ENCODE peak calls at places on chromosomes 12 and 14, in ten cellular contexts. One of them, this sample, is unnamed.

GRCh38 chr14:72864712-72865365 is 29.1 kb downstream of the DPF3 start:
- DNase-seq in AG20443: no peak
- DNase-seq in amniotic epithelial cell: peak
- DNase-seq in NCI-H1436: no peak
- DNase-seq in GM10248: no peak
- DNase-seq in PC-3: no peak
- DNase-seq in left cardiac atrium: no peak
- DNase-seq in ovary: no peak
- DNase-seq in psoas muscle: no peak
- DNase-seq in effector CD4-positive, alpha-beta T cell: no peak
- DNase-seq in this sample: no peak

GRCh38 chr12:110198386-110198785 is 74.2 kb downstream of the IFT81 start:
- DNase-seq in effector CD4-positive, alpha-beta T cell: no peak
- DNase-seq in left cardiac atrium: no peak
- DNase-seq in PC-3: no peak
- DNase-seq in psoas muscle: no peak
- DNase-seq in GM10248: no peak
- DNase-seq in AG20443: no peak
- DNase-seq in amniotic epithelial cell: peak
- DNase-seq in ovary: no peak
- DNase-seq in NCI-H1436: no peak
- DNase-seq in this sample: no peak

GRCh38 chr14:101072531-101072930 is 169.0 kb upstream of the RTL1 start:
- DNase-seq in left cardiac atrium: no peak
- DNase-seq in psoas muscle: no peak
- DNase-seq in effector CD4-positive, alpha-beta T cell: no peak
- DNase-seq in GM10248: no peak
- DNase-seq in AG20443: no peak
- DNase-seq in PC-3: peak
- DNase-seq in NCI-H1436: no peak
- DNase-seq in ovary: no peak
- DNase-seq in amniotic epithelial cell: peak
- DNase-seq in this sample: no peak

GRCh38 chr14:74932401-74932901 is 9.4 kb upstream of the RPS6KL1 start:
- DNase-seq in NCI-H1436: no peak
- DNase-seq in ovary: no peak
- DNase-seq in amniotic epithelial cell: no peak
- DNase-seq in left cardiac atrium: no peak
- DNase-seq in GM10248: no peak
- DNase-seq in psoas muscle: peak
- DNase-seq in PC-3: peak
- DNase-seq in AG20443: no peak
- DNase-seq in effector CD4-positive, alpha-beta T cell: no peak
- DNase-seq in this sample: no peak

GRCh38 chr12:104507672-104508071 is 50.9 kb downstream of the CHST11 start:
- DNase-seq in ovary: no peak
- DNase-seq in PC-3: no peak
- DNase-seq in AG20443: no peak
- DNase-seq in effector CD4-positive, alpha-beta T cell: no peak
- DNase-seq in GM10248: no peak
- DNase-seq in psoas muscle: no peak
- DNase-seq in left cardiac atrium: no peak
- DNase-seq in NCI-H1436: no peak
- DNase-seq in amniotic epithelial cell: no peak
- DNase-seq in this sample: no peak

GRCh38 chr12:17076335-17076734 is 470.4 kb upstream of the LMO3 start:
- DNase-seq in psoas muscle: no peak
- DNase-seq in left cardiac atrium: no peak
- DNase-seq in amniotic epithelial cell: no peak
- DNase-seq in GM10248: no peak
- DNase-seq in PC-3: peak
- DNase-seq in NCI-H1436: no peak
- DNase-seq in effector CD4-positive, alpha-beta T cell: no peak
- DNase-seq in AG20443: no peak
- DNase-seq in ovary: no peak
- DNase-seq in this sample: no peak

GRCh38 chr12:44259890-44260289 is 424.0 kb downstream of the TMEM117 start:
- DNase-seq in GM10248: no peak
- DNase-seq in NCI-H1436: no peak
- DNase-seq in amniotic epithelial cell: no peak
- DNase-seq in PC-3: no peak
- DNase-seq in effector CD4-positive, alpha-beta T cell: no peak
- DNase-seq in ovary: no peak
- DNase-seq in left cardiac atrium: no peak
- DNase-seq in psoas muscle: no peak
- DNase-seq in AG20443: no peak
- DNase-seq in this sample: no peak

GRCh38 chr14:38404616-38405015 is 148.7 kb upstream of the CLEC14A start:
- DNase-seq in effector CD4-positive, alpha-beta T cell: no peak
- DNase-seq in AG20443: peak
- DNase-seq in psoas muscle: no peak
- DNase-seq in amniotic epithelial cell: no peak
- DNase-seq in left cardiac atrium: no peak
- DNase-seq in GM10248: no peak
- DNase-seq in ovary: no peak
- DNase-seq in NCI-H1436: no peak
- DNase-seq in PC-3: peak
- DNase-seq in this sample: no peak

GRCh38 chr12:119665164-119665929 is 2.6 kb upstream of the PRKAB1 start:
- DNase-seq in psoas muscle: no peak
- DNase-seq in ovary: no peak
- DNase-seq in GM10248: no peak
- DNase-seq in NCI-H1436: no peak
- DNase-seq in amniotic epithelial cell: peak
- DNase-seq in PC-3: no peak
- DNase-seq in effector CD4-positive, alpha-beta T cell: no peak
- DNase-seq in left cardiac atrium: no peak
- DNase-seq in AG20443: no peak
- DNase-seq in this sample: no peak

GRCh38 chr14:67397536-67397935 is 14.4 kb downstream of the PLEK2 start:
- DNase-seq in psoas muscle: no peak
- DNase-seq in NCI-H1436: no peak
- DNase-seq in AG20443: no peak
- DNase-seq in amniotic epithelial cell: no peak
- DNase-seq in GM10248: no peak
- DNase-seq in effector CD4-positive, alpha-beta T cell: no peak
- DNase-seq in PC-3: no peak
- DNase-seq in left cardiac atrium: no peak
- DNase-seq in ovary: no peak
- DNase-seq in this sample: no peak

GRCh38 chr12:96073346-96074336 is 38.3 kb upstream of the LTA4H start:
- DNase-seq in PC-3: peak
- DNase-seq in ovary: no peak
- DNase-seq in GM10248: no peak
- DNase-seq in NCI-H1436: no peak
- DNase-seq in AG20443: no peak
- DNase-seq in left cardiac atrium: no peak
- DNase-seq in amniotic epithelial cell: no peak
- DNase-seq in psoas muscle: no peak
- DNase-seq in effector CD4-positive, alpha-beta T cell: no peak
- DNase-seq in this sample: no peak

GRCh38 chr14:92173668-92174067 is 51.9 kb downstream of the CPSF2 start:
- DNase-seq in left cardiac atrium: no peak
- DNase-seq in psoas muscle: no peak
- DNase-seq in effector CD4-positive, alpha-beta T cell: no peak
- DNase-seq in GM10248: no peak
- DNase-seq in ovary: no peak
- DNase-seq in NCI-H1436: no peak
- DNase-seq in AG20443: peak
- DNase-seq in amniotic epithelial cell: peak
- DNase-seq in PC-3: no peak
- DNase-seq in this sample: no peak

GRCh38 chr14:77037338-77037782 is 8.9 kb upstream of the IRF2BPL start:
- DNase-seq in amniotic epithelial cell: no peak
- DNase-seq in effector CD4-positive, alpha-beta T cell: no peak
- DNase-seq in PC-3: no peak
- DNase-seq in ovary: no peak
- DNase-seq in psoas muscle: no peak
- DNase-seq in GM10248: no peak
- DNase-seq in NCI-H1436: peak
- DNase-seq in AG20443: no peak
- DNase-seq in left cardiac atrium: no peak
- DNase-seq in this sample: no peak

GRCh38 chr12:123714302-123714627 is 2.1 kb downstream of the ATP6V0A2 start:
- DNase-seq in ovary: no peak
- DNase-seq in psoas muscle: no peak
- DNase-seq in NCI-H1436: no peak
- DNase-seq in AG20443: no peak
- DNase-seq in amniotic epithelial cell: no peak
- DNase-seq in GM10248: peak
- DNase-seq in left cardiac atrium: no peak
- DNase-seq in effector CD4-positive, alpha-beta T cell: no peak
- DNase-seq in PC-3: no peak
- DNase-seq in this sample: no peak

GRCh38 chr14:90354551-90355298 is 23.0 kb upstream of the NRDE2 start:
- DNase-seq in amniotic epithelial cell: peak
- DNase-seq in effector CD4-positive, alpha-beta T cell: no peak
- DNase-seq in left cardiac atrium: peak
- DNase-seq in GM10248: no peak
- DNase-seq in AG20443: no peak
- DNase-seq in ovary: no peak
- DNase-seq in psoas muscle: no peak
- DNase-seq in NCI-H1436: no peak
- DNase-seq in PC-3: no peak
- DNase-seq in this sample: no peak

GRCh38 chr14:52738409-52738808 is 8.4 kb downstream of the STYX start:
- DNase-seq in amniotic epithelial cell: no peak
- DNase-seq in PC-3: no peak
- DNase-seq in effector CD4-positive, alpha-beta T cell: no peak
- DNase-seq in AG20443: no peak
- DNase-seq in ovary: no peak
- DNase-seq in psoas muscle: no peak
- DNase-seq in left cardiac atrium: no peak
- DNase-seq in NCI-H1436: no peak
- DNase-seq in GM10248: no peak
- DNase-seq in this sample: no peak

GRCh38 chr14:104284636-104285482 is 146.5 kb downstream of the KIF26A start:
- DNase-seq in AG20443: no peak
- DNase-seq in ovary: peak
- DNase-seq in GM10248: no peak
- DNase-seq in PC-3: no peak
- DNase-seq in amniotic epithelial cell: no peak
- DNase-seq in NCI-H1436: no peak
- DNase-seq in psoas muscle: peak
- DNase-seq in effector CD4-positive, alpha-beta T cell: no peak
- DNase-seq in left cardiac atrium: peak
- DNase-seq in this sample: no peak

GRCh38 chr12:57280234-57281062 is 29.5 kb upstream of the STAC3 start:
- DNase-seq in effector CD4-positive, alpha-beta T cell: peak
- DNase-seq in GM10248: peak
- DNase-seq in ovary: no peak
- DNase-seq in amniotic epithelial cell: peak
- DNase-seq in psoas muscle: no peak
- DNase-seq in AG20443: peak
- DNase-seq in NCI-H1436: no peak
- DNase-seq in left cardiac atrium: no peak
- DNase-seq in PC-3: peak
- DNase-seq in this sample: peak

GRCh38 chr12:130334937-130335336 is 2.8 kb upstream of the PIWIL1 start:
- DNase-seq in amniotic epithelial cell: no peak
- DNase-seq in AG20443: no peak
- DNase-seq in ovary: no peak
- DNase-seq in psoas muscle: no peak
- DNase-seq in effector CD4-positive, alpha-beta T cell: no peak
- DNase-seq in left cardiac atrium: no peak
- DNase-seq in PC-3: no peak
- DNase-seq in GM10248: no peak
- DNase-seq in NCI-H1436: no peak
- DNase-seq in this sample: no peak

GRCh38 chr14:64683264-64683663 is 21.0 kb upstream of the PLEKHG3 start:
- DNase-seq in AG20443: no peak
- DNase-seq in left cardiac atrium: no peak
- DNase-seq in GM10248: no peak
- DNase-seq in psoas muscle: no peak
- DNase-seq in ovary: peak
- DNase-seq in amniotic epithelial cell: no peak
- DNase-seq in NCI-H1436: no peak
- DNase-seq in PC-3: no peak
- DNase-seq in effector CD4-positive, alpha-beta T cell: no peak
- DNase-seq in this sample: no peak

GRCh38 chr12:122961551-122962329 is 4.5 kb downstream of the ABCB9 start:
- DNase-seq in ovary: no peak
- DNase-seq in AG20443: no peak
- DNase-seq in GM10248: no peak
- DNase-seq in effector CD4-positive, alpha-beta T cell: no peak
- DNase-seq in NCI-H1436: peak
- DNase-seq in left cardiac atrium: no peak
- DNase-seq in amniotic epithelial cell: peak
- DNase-seq in PC-3: no peak
- DNase-seq in psoas muscle: no peak
- DNase-seq in this sample: no peak

GRCh38 chr14:104545151-104545931 is 34.2 kb upstream of the C14orf180 start:
- DNase-seq in effector CD4-positive, alpha-beta T cell: no peak
- DNase-seq in PC-3: no peak
- DNase-seq in AG20443: no peak
- DNase-seq in psoas muscle: no peak
- DNase-seq in GM10248: no peak
- DNase-seq in left cardiac atrium: peak
- DNase-seq in ovary: no peak
- DNase-seq in amniotic epithelial cell: no peak
- DNase-seq in NCI-H1436: no peak
- DNase-seq in this sample: no peak

GRCh38 chr14:68656452-68656851 is 136.4 kb downstream of the ZFP36L1 start:
- DNase-seq in PC-3: no peak
- DNase-seq in GM10248: no peak
- DNase-seq in psoas muscle: no peak
- DNase-seq in ovary: no peak
- DNase-seq in amniotic epithelial cell: no peak
- DNase-seq in left cardiac atrium: no peak
- DNase-seq in NCI-H1436: no peak
- DNase-seq in effector CD4-positive, alpha-beta T cell: no peak
- DNase-seq in AG20443: no peak
- DNase-seq in this sample: no peak

GRCh38 chr14:28765169-28765906 is 1.2 kb upstream of the FOXG1 start:
- DNase-seq in psoas muscle: no peak
- DNase-seq in left cardiac atrium: no peak
- DNase-seq in ovary: no peak
- DNase-seq in PC-3: no peak
- DNase-seq in GM10248: no peak
- DNase-seq in effector CD4-positive, alpha-beta T cell: no peak
- DNase-seq in AG20443: no peak
- DNase-seq in NCI-H1436: no peak
- DNase-seq in amniotic epithelial cell: no peak
- DNase-seq in this sample: no peak

GRCh38 chr14:34837801-34838322 is 37.3 kb downstream of the BAZ1A start:
- DNase-seq in effector CD4-positive, alpha-beta T cell: no peak
- DNase-seq in amniotic epithelial cell: no peak
- DNase-seq in ovary: no peak
- DNase-seq in NCI-H1436: no peak
- DNase-seq in AG20443: no peak
- DNase-seq in GM10248: no peak
- DNase-seq in PC-3: peak
- DNase-seq in left cardiac atrium: no peak
- DNase-seq in psoas muscle: no peak
- DNase-seq in this sample: no peak

GRCh38 chr14:34797747-34798583 is 77.2 kb downstream of the BAZ1A start:
- DNase-seq in PC-3: no peak
- DNase-seq in left cardiac atrium: no peak
- DNase-seq in amniotic epithelial cell: no peak
- DNase-seq in NCI-H1436: no peak
- DNase-seq in effector CD4-positive, alpha-beta T cell: no peak
- DNase-seq in psoas muscle: no peak
- DNase-seq in AG20443: no peak
- DNase-seq in ovary: no peak
- DNase-seq in GM10248: no peak
- DNase-seq in this sample: peak

GRCh38 chr14:73763396-73763795 is 49.2 kb upstream of the PNMA1 start:
- DNase-seq in PC-3: no peak
- DNase-seq in AG20443: no peak
- DNase-seq in GM10248: no peak
- DNase-seq in ovary: no peak
- DNase-seq in effector CD4-positive, alpha-beta T cell: no peak
- DNase-seq in NCI-H1436: no peak
- DNase-seq in amniotic epithelial cell: no peak
- DNase-seq in psoas muscle: peak
- DNase-seq in left cardiac atrium: no peak
- DNase-seq in this sample: no peak

GRCh38 chr14:22900088-22900799 is 17.2 kb downstream of the REM2 start:
- DNase-seq in NCI-H1436: peak
- DNase-seq in psoas muscle: no peak
- DNase-seq in effector CD4-positive, alpha-beta T cell: peak
- DNase-seq in ovary: no peak
- DNase-seq in GM10248: peak
- DNase-seq in AG20443: peak
- DNase-seq in left cardiac atrium: no peak
- DNase-seq in PC-3: peak
- DNase-seq in amniotic epithelial cell: peak
- DNase-seq in this sample: peak

This sample was measured in Caco-2.